ENCODE peak calls at places on chromosomes 4 and X, in four cellular contexts. W, A, S and Q are unnamed samples.

GRCh38 chrX:69107231-69107739 is 58.0 kb downstream of the PJA1 start:
- DNase-seq in A (no peak), S (no peak), W (peak; percentile 31), Q (peak; percentile 30)

GRCh38 chr4:170138580-170139194 is 48.9 kb upstream of the AADAT start:
- DNase-seq in A (peak; percentile 72), S (peak; percentile 68), W (peak; percentile 85), Q (peak; percentile 88)

GRCh38 chrX:150683536-150684146 is 9.6 kb upstream of the MTMR1 start:
- DNase-seq in A (peak; percentile 12), W (no peak), S (no peak), Q (peak; percentile 57)

GRCh38 chr4:131388277-131388676 is 1760.8 kb upstream of the PCDH10 start:
- DNase-seq in S (no peak), W (no peak), A (no peak), Q (no peak)

GRCh38 chrX:93695981-93696380 is 22.0 kb downstream of the FAM133A start:
- DNase-seq in S (no peak), A (no peak), W (no peak), Q (no peak)

GRCh38 chr4:65296246-65296645 is 374.0 kb downstream of the EPHA5 start:
- DNase-seq in S (no peak), W (no peak), A (no peak), Q (no peak)

GRCh38 chrX:110317079-110317819 is 636 bp downstream of the AMMECR1 start:
- DNase-seq in W (peak; percentile 15), A (no peak), S (peak; percentile 54), Q (no peak)

GRCh38 chr4:84804126-84804525 is 162.4 kb downstream of the WDFY3 start:
- DNase-seq in S (no peak), A (peak; percentile 68), W (no peak), Q (peak; percentile 23)

GRCh38 chr4:122577808-122578781 is 42.8 kb downstream of the IL21 start:
- DNase-seq in W (peak; percentile 63), A (peak; percentile 41), S (no peak), Q (peak; percentile 69)

GRCh38 chrX:51476930-51477329 is 19.5 kb downstream of the NUDT11 start:
- DNase-seq in A (no peak), W (no peak), S (no peak), Q (no peak)

GRCh38 chrX:129744881-129745321 is 6.1 kb downstream of the XPNPEP2 start:
- DNase-seq in S (no peak), A (no peak), W (no peak), Q (no peak)

GRCh38 chr4:138242830-138243149 is 641 bp upstream of the SLC7A11 start:
- DNase-seq in W (no peak), A (no peak), S (no peak), Q (no peak)

GRCh38 chrX:45849261-45849660 is 648.6 kb upstream of the DIPK2B start:
- DNase-seq in W (no peak), S (no peak), A (peak; percentile 86), Q (peak; percentile 88)

GRCh38 chrX:106613277-106613676 is 1.5 kb downstream of the RADX start:
- DNase-seq in S (no peak), W (no peak), A (no peak), Q (no peak)

GRCh38 chr4:3708103-3708510 is 58.1 kb upstream of the ADRA2C start:
- DNase-seq in S (peak; percentile 45), A (no peak), W (no peak), Q (no peak)

GRCh38 chrX:119502727-119503483 is 34.7 kb downstream of the SLC25A5 start:
- DNase-seq in A (peak; percentile 60), S (no peak), W (no peak), Q (peak; percentile 53)

GRCh38 chr4:135744928-135745327 is 1543.3 kb upstream of the PABPC4L start:
- DNase-seq in W (no peak), S (no peak), A (no peak), Q (no peak)

GRCh38 chrX:12065251-12065650 is 73.0 kb upstream of the FRMPD4 start:
- DNase-seq in A (peak; percentile 19), S (no peak), W (peak; percentile 25), Q (peak; percentile 35)

GRCh38 chr4:100797791-100798190 is 280.0 kb upstream of the EMCN start:
- DNase-seq in W (no peak), A (no peak), S (no peak), Q (no peak)

DNA sequence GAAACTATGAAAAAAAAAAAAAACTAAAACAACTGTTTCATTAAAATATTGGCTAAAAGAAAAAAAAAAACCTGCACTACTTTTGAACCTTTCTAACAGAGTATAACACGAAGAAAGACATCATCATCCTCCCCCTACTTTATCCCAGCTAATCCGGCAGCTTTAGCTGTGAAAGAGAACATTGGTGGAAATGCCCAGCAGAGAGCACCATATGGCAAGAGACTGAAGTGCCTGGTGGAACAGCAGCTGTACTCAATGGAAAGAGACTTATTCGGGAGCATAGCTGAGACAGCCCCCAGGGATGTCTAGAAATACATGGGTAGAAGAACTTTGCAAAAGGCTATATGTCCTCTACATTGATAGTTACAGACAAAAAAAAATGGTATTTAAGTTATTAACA is 30.3 kb downstream of the STPG2 start:
- DNase-seq in A (peak; percentile 33), W (no peak), S (no peak), Q (peak; percentile 65)
- TF ChIP-seq CTCF in A (peak; percentile 30), W (no peak), S (peak; percentile 26), Q (peak; percentile 66)

GRCh38 chrX:43121637-43122036 is 343.7 kb upstream of the PPP1R2C start:
- DNase-seq in W (no peak), A (no peak), S (no peak), Q (peak; percentile 1)
- TF ChIP-seq CTCF in W (no peak), A (no peak), S (no peak), Q (no peak)

DNA sequence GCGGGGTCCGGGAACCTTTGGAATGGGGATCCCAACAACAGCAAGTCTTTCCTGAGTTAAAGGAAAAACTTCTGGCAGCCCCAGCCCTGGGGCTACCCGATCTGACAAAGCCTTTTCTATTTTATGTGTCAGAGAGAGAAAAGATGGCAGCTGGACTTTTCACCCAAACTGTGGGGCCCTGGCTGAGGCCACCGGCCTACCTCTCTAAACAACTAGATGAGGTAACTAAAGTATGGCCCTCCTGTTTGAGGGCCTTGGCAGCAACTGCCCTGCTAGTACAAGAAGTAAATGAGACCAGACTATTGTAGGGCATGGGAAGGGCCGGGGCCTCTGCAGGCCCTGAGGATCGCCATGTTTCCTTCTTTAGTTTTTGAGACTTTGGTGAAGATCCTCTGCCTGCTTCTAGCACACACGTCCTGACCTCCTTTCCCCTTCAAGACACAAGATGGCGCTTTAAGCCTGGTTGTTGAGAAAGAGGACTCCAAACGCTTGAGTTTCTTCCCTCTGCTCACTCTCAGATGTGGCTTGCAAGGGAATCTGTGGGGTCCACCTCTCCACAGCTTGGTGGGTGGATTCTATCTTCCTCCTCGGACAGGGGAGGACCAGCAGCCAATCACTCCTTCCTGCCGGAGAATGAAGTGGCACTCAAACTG is 18.5 kb upstream of the DRD5 start:
- DNase-seq in S (no peak), W (peak; percentile 58), A (peak; percentile 15), Q (peak; percentile 93)
- TF ChIP-seq CTCF in S (peak; percentile 63), W (peak; percentile 44), A (peak; percentile 29), Q (peak; percentile 91)

DNA sequence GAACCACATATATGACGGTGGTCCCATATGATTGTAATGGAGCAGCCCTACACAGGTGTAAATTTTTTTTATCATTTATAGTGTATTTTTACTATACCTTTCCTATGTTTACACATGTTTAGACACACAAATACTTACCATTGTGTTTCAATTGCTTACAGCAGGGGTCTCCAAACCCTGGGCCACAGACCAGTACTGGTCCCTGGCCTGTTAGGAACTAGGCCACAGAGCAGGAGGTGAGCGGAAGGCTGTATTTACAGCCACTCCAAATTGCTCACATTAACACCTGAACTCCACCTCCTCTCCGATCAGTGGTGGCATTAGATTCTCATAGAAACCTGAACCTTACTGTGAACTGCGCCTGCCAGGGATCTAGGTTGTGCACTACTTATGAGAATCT is 201.8 kb upstream of the NDST4 start:
- DNase-seq in S (no peak), W (peak; percentile 15), A (no peak), Q (no peak)
- TF ChIP-seq CTCF in S (no peak), W (no peak), A (no peak), Q (no peak)

GRCh38 chrX:155577682-155578081 is 35.1 kb downstream of the TMLHE start:
- DNase-seq in A (no peak), W (peak; percentile 11), S (no peak), Q (no peak)
- TF ChIP-seq CTCF in A (no peak), W (no peak), S (no peak), Q (no peak)

DNA sequence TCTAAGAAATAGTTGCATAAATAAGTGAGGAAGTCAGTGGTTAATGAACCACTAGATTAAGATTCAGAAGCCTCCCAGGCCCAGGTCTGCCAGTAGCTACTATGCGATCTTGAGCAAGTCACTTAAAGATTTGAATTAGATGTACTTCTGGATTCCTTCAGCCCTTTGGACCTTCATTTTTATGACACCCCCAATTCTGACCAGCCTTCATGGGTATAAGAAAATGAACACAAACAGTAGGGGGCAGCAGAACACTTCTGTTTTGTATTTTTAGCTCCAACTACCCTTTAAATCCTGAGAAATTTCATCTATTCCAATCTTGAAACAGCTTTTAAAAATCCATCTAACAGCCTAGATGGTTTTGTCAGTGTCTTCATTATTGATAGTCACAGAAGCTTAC is 19.0 kb downstream of the TMEM47 start:
- DNase-seq in A (peak; percentile 52), S (no peak), W (no peak), Q (peak; percentile 70)
- TF ChIP-seq CTCF in A (peak; percentile 32), S (peak; percentile 65), W (peak; percentile 40), Q (peak; percentile 49)

GRCh38 chr4:1447676-1448588 is 41.7 kb upstream of the NKX1-1 start:
- DNase-seq in S (no peak), A (no peak), W (no peak), Q (no peak)
- TF ChIP-seq CTCF in S (no peak), A (no peak), W (no peak), Q (no peak)

DNA sequence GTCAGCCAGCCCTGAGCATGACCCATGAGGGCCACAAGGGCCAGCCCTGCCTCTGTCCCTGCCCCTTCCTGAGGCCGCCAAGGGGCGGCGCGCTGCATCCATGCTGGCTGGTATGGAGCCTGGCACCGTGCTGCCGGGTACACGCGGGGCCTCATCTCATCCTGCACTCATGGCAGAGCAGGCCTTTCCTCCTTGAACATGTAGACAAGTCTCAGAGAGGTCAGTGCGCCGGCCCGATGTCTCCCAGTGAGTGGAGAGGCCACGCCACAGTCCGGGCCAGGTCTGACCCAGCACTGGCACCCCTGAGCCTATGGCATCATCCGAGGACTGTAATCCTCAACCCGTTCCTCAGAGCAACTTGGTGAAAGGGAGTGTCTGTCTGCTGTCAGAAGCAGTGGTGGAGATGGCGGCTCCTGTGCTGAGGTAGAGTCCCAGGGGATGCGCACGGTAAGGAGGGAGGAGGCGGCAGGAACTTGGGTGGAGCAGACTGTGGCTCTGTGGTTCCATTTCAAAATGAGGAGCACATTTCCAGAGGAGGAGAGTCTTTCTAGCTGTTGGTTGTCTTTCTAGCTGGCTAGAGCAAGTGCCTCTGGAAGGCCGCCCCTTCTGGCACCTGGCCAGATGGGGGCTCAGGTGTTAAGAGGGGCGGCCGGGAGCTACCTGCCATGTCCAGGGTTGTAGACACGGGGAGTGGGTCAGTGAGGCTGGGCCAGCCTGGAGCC is 32.8 kb downstream of the TRMT44 start:
- DNase-seq in A (no peak), W (no peak), S (no peak), Q (no peak)
- TF ChIP-seq CTCF in A (peak; percentile 25), W (no peak), S (no peak), Q (peak; percentile 49)

DNA sequence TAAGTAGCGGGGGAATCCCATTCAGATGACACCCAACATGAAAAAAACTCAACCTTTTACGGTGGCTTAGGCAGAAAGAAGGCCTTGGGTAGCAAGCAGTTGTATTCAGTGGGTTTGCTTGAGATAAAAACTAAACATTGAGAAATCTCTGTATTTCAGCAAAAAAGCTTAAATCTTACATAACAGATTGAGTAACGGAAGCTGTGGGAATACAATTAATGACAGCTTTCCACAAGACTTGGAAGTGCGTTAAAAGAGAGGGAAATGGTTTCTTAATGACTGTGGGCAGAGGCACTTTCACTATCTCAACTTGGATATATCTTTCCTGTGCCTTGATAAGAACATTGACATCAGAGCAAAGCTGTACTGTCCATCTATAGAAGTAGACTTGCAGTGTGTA is 418.5 kb upstream of the HS3ST1 start:
- DNase-seq in S (no peak), A (no peak), W (no peak), Q (no peak)
- TF ChIP-seq CTCF in S (no peak), A (no peak), W (no peak), Q (no peak)